ENCODE peak calls at places on chromosomes 12 and 14, in seven cellular contexts. D, G, Z, J, K, O and E are unnamed samples.

GRCh38 chr14:32102152-32102787 is 25.2 kb downstream of the ARHGAP5 start:
- DNase-seq in J (no peak), O (no peak), G (no peak), K (no peak), D (no peak), Z (no peak), E (no peak)

GRCh38 chr14:31559939-31560338 is 1.3 kb upstream of the NUBPL start:
- DNase-seq in G (no peak), J (no peak), O (no peak), Z (no peak), K (no peak), D (no peak), E (no peak)

GRCh38 chr14:100127853-100128455 is 31.5 kb downstream of the DEGS2 start:
- DNase-seq in D (no peak), Z (no peak), O (no peak), J (no peak), G (no peak), K (no peak), E (no peak)

GRCh38 chr12:94504386-94504785 is 44.7 kb upstream of the CEP83 start:
- DNase-seq in K (no peak), J (no peak), O (no peak), Z (no peak), D (no peak), G (no peak), E (no peak)

GRCh38 chr14:23608454-23608853 is 27.7 kb upstream of the DHRS2 start:
- DNase-seq in D (no peak), Z (no peak), O (no peak), J (no peak), G (no peak), K (no peak), E (no peak)

GRCh38 chr12:13857750-13858149 is 123.7 kb downstream of the GRIN2B start:
- DNase-seq in Z (no peak), K (no peak), D (no peak), G (no peak), J (no peak), O (no peak), E (no peak)

GRCh38 chr14:56247495-56248087 is 129.4 kb downstream of the PELI2 start:
- DNase-seq in O (no peak), J (peak), K (no peak), Z (no peak), G (peak), D (no peak), E (no peak)

GRCh38 chr14:36658091-36659009 is 3.3 kb upstream of the PAX9 start:
- DNase-seq in Z (no peak), K (no peak), J (peak), G (no peak), O (peak), D (no peak), E (no peak)

GRCh38 chr14:55448146-55448614 is 7.8 kb upstream of the TBPL2 start:
- DNase-seq in O (no peak), G (peak), K (no peak), Z (peak), D (no peak), J (peak), E (peak)

GRCh38 chr12:63921157-63921556 is 76.7 kb downstream of the SRGAP1 start:
- DNase-seq in G (no peak), K (no peak), O (no peak), J (no peak), Z (no peak), D (no peak), E (no peak)

GRCh38 chr12:63919758-63920157 is 75.3 kb downstream of the SRGAP1 start:
- DNase-seq in G (peak), Z (no peak), J (no peak), O (no peak), D (no peak), K (no peak), E (no peak)

GRCh38 chr12:63917864-63918742 is 73.6 kb downstream of the SRGAP1 start:
- DNase-seq in J (peak), K (no peak), Z (no peak), O (no peak), G (peak), D (no peak), E (peak)

GRCh38 chr12:63918788-63919300 is 74.3 kb downstream of the SRGAP1 start:
- DNase-seq in G (peak), D (no peak), K (no peak), O (no peak), J (peak), Z (no peak), E (no peak)

GRCh38 chr12:63922446-63922845 is 77.9 kb downstream of the SRGAP1 start:
- DNase-seq in Z (peak), K (no peak), D (no peak), O (no peak), J (peak), G (peak), E (peak)
- H3K18ac ChIP-seq in Z (no peak), K (no peak), D (no peak), O (no peak), J (no peak), G (peak), E (no peak)

GRCh38 chr12:132181570-132182200 is 37.4 kb downstream of the NOC4L start:
- DNase-seq in J (no peak), G (no peak), O (no peak), Z (no peak), D (no peak), K (no peak), E (no peak)

GRCh38 chr12:132182206-132182710 is 38.0 kb downstream of the NOC4L start:
- DNase-seq in D (no peak), O (no peak), J (no peak), Z (no peak), K (no peak), G (no peak), E (no peak)

GRCh38 chr12:132185698-132186097 is 41.4 kb downstream of the NOC4L start:
- DNase-seq in G (no peak), D (no peak), J (no peak), O (no peak), Z (no peak), K (no peak), E (no peak)

GRCh38 chr12:132180648-132181546 is 36.6 kb downstream of the NOC4L start:
- DNase-seq in O (no peak), G (no peak), D (no peak), K (no peak), Z (no peak), J (no peak), E (no peak)

GRCh38 chr12:132182711-132183365 is 38.6 kb downstream of the NOC4L start:
- DNase-seq in K (no peak), G (no peak), Z (no peak), O (no peak), D (no peak), J (no peak), E (no peak)
- H3K18ac ChIP-seq in K (no peak), G (no peak), Z (no peak), O (no peak), D (no peak), J (no peak), E (no peak)

DNA sequence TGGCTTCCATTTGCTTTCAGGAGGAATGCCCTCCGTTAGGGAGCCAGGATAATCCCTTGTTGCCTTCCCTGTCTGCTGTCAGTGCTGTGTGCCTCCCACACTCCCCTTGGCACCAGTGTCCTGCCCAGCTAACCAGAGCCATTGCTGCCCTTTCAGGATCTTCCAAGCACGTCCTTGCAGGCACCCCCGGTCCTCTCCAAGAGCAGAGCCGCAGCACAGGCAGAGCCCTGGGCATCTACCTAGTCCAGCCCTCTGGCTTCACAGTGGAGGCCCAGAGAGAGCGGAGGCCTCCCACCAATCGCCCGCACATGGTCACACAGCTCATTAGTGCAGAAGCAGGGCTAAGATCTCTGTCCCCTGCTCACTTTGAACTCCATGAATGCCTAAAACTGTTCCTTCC is 39.0 kb upstream of the TSPAN9 start:
- DNase-seq in Z (no peak), G (no peak), J (no peak), D (no peak), K (no peak), O (no peak), E (no peak)
- H3K18ac ChIP-seq in Z (no peak), G (no peak), J (no peak), D (no peak), K (no peak), O (no peak), E (no peak)

GRCh38 chr12:103175625-103176024 is 218.2 kb downstream of the ASCL1 start:
- DNase-seq in J (no peak), K (no peak), G (no peak), O (no peak), D (no peak), Z (no peak), E (no peak)
- H3K18ac ChIP-seq in J (no peak), K (no peak), G (no peak), O (no peak), D (no peak), Z (no peak), E (no peak)

GRCh38 chr14:67599698-67600561 is at the start of gene PIGH:
- DNase-seq in G (peak), K (peak), Z (peak), J (peak), D (peak), O (peak), E (peak)

GRCh38 chr14:67607646-67608045 is 7.6 kb upstream of the PIGH start:
- DNase-seq in J (no peak), K (no peak), G (no peak), D (no peak), O (no peak), Z (no peak), E (no peak)

GRCh38 chr14:67602995-67603545 is 3.0 kb upstream of the PIGH start:
- DNase-seq in D (no peak), Z (no peak), G (no peak), O (no peak), K (no peak), J (peak), E (peak)

DNA sequence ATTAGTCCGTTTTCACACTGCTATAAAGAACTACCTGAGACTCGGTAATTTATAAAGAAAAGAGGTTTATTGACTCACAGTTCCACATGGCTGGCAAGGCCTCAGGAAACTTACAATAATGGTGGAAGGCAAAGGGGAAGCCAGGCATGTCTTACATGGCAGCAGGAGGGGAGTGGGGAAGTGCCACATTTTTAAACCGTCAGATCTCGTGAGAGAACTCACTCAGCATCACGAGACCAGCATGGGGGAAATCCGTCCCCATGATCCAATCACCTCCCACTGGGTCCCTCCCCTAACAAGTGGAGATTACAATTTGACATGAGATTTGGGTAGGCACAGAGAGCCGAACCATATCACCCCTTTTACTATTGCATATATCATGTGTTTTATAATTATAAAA is 2.0 kb upstream of the PIGH start:
- DNase-seq in O (no peak), K (no peak), D (no peak), Z (peak), G (no peak), J (no peak), E (no peak)
- H3K18ac ChIP-seq in O (no peak), K (no peak), D (no peak), Z (no peak), G (no peak), J (no peak), E (no peak)

GRCh38 chr12:51318846-51319570 is 5.0 kb downstream of the BIN2 start:
- DNase-seq in K (no peak), J (no peak), O (no peak), D (no peak), Z (no peak), G (no peak), E (no peak)
- H3K18ac ChIP-seq in K (no peak), J (no peak), O (peak), D (no peak), Z (no peak), G (no peak), E (peak)

DNA sequence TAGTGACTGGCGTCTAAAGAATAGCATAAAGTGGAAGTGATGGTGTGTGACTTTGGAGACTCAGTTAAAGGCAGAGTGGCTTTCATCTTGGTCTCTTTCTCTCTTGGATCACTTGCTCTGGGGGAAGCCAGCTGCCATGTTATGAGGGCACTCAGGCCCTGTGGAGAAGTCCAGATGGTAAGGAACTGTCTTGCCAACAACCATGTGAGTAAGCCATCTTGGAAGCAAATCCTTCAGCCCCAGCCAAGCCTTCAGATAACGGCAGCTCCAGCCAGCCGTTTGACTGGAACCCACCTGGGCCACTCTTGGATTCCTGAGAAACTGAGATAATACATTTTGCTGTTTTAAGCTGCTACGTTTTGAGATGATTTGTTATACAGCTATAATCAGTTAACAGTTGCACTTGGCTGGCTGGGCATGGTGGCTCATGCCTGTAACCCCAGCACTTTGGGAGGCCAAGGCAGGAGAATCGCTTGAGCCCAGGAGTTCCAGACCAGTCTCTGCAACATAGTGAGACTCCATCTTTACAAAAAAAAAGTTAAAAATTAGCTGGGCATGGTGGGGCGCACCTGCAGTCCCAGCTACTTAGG is 7.7 kb upstream of the LRRC23 start:
- DNase-seq in G (no peak), J (no peak), Z (no peak), D (no peak), K (no peak), O (no peak), E (no peak)
- H3K18ac ChIP-seq in G (no peak), J (no peak), Z (no peak), D (no peak), K (no peak), O (no peak), E (no peak)